ENCODE peak calls at places on chromosomes 3 and 15, in four cellular contexts. One of them, this sample, is unnamed.
A peak's percentile ranks its signal among the peaks of the same experiment; 100 is the strongest.

GRCh38 chr3:15831927-15832326 is 34.1 kb upstream of the ANKRD28 start:
- DNase-seq in COR-L47: no peak
- DNase-seq in fibroblast of lung: no peak
- DNase-seq in A549: no peak
- DNase-seq in this sample: no peak

GRCh38 chr3:146117406-146118285 is 43.3 kb downstream of the PLOD2 start:
- DNase-seq in A549: peak; percentile 22
- DNase-seq in COR-L47: no peak
- DNase-seq in fibroblast of lung: peak; percentile 89
- DNase-seq in this sample: peak; percentile 1

GRCh38 chr15:82999905-83000671 is 11.4 kb downstream of the C15orf40 start:
- DNase-seq in COR-L47: peak; percentile 49
- DNase-seq in A549: peak; percentile 69
- DNase-seq in fibroblast of lung: peak; percentile 60
- DNase-seq in this sample: peak; percentile 74

GRCh38 chr15:74383695-74384565 is 16.5 kb upstream of the CYP11A1 start:
- DNase-seq in fibroblast of lung: peak; percentile 81
- DNase-seq in A549: peak; percentile 33
- DNase-seq in COR-L47: no peak
- DNase-seq in this sample: no peak

GRCh38 chr3:197730200-197730599 is 6.5 kb downstream of the RUBCN start:
- DNase-seq in fibroblast of lung: peak; percentile 91
- DNase-seq in A549: peak; percentile 53
- DNase-seq in COR-L47: peak; percentile 10
- DNase-seq in this sample: peak; percentile 7

GRCh38 chr15:100029868-100030479 is 296.7 kb upstream of the LYSMD4 start:
- DNase-seq in COR-L47: no peak
- DNase-seq in fibroblast of lung: no peak
- DNase-seq in A549: no peak
- DNase-seq in this sample: no peak

GRCh38 chr15:78049691-78050440 is 27.6 kb downstream of the TBC1D2B start:
- DNase-seq in COR-L47: no peak
- DNase-seq in fibroblast of lung: peak; percentile 92
- DNase-seq in A549: no peak
- DNase-seq in this sample: no peak

GRCh38 chr3:119235151-119235550 is 5.5 kb downstream of the B4GALT4 start:
- DNase-seq in fibroblast of lung: peak; percentile 91
- DNase-seq in A549: peak; percentile 27
- DNase-seq in COR-L47: no peak
- DNase-seq in this sample: no peak

GRCh38 chr15:99429681-99430081 is 136.1 kb upstream of the MEF2A start:
- DNase-seq in A549: no peak
- DNase-seq in fibroblast of lung: no peak
- DNase-seq in COR-L47: no peak
- DNase-seq in this sample: no peak

GRCh38 chr15:58761010-58761388 is 10.1 kb upstream of the MINDY2 start:
- DNase-seq in COR-L47: no peak
- DNase-seq in fibroblast of lung: no peak
- DNase-seq in A549: no peak
- DNase-seq in this sample: peak; percentile 9

GRCh38 chr3:143010024-143010423 is 8.7 kb downstream of the U2SURP start:
- DNase-seq in fibroblast of lung: no peak
- DNase-seq in A549: no peak
- DNase-seq in COR-L47: no peak
- DNase-seq in this sample: no peak

GRCh38 chr3:143234521-143234920 is 115.0 kb downstream of the CHST2 start:
- DNase-seq in COR-L47: no peak
- DNase-seq in fibroblast of lung: peak; percentile 76
- DNase-seq in A549: no peak
- DNase-seq in this sample: no peak

GRCh38 chr15:82942691-82943090 is 9.8 kb downstream of the HOMER2 start:
- DNase-seq in COR-L47: no peak
- DNase-seq in fibroblast of lung: peak; percentile 77
- DNase-seq in A549: peak; percentile 43
- DNase-seq in this sample: no peak

GRCh38 chr15:83698294-83698693 is 44.4 kb downstream of the ADAMTSL3 start:
- DNase-seq in fibroblast of lung: no peak
- DNase-seq in A549: peak; percentile 63
- DNase-seq in COR-L47: no peak
- DNase-seq in this sample: no peak

GRCh38 chr15:42364529-42364928 is 5.2 kb downstream of the CAPN3 start:
- DNase-seq in COR-L47: peak; percentile 33
- DNase-seq in fibroblast of lung: no peak
- DNase-seq in A549: no peak
- DNase-seq in this sample: peak; percentile 46

GRCh38 chr15:50064674-50065073 is 54.4 kb downstream of the ATP8B4 start:
- DNase-seq in fibroblast of lung: no peak
- DNase-seq in A549: no peak
- DNase-seq in COR-L47: no peak
- DNase-seq in this sample: no peak

GRCh38 chr3:68876112-68876713 is 56.1 kb downstream of the TAFA4 start:
- DNase-seq in COR-L47: peak; percentile 52
- DNase-seq in A549: peak; percentile 66
- DNase-seq in fibroblast of lung: peak; percentile 50
- DNase-seq in this sample: peak; percentile 60

GRCh38 chr15:71011503-71012155 is 103.6 kb upstream of the THSD4 start:
- DNase-seq in fibroblast of lung: peak; percentile 69
- DNase-seq in A549: peak; percentile 75
- DNase-seq in COR-L47: no peak
- DNase-seq in this sample: peak; percentile 33

GRCh38 chr15:71044006-71044405 is 71.3 kb upstream of the THSD4 start:
- DNase-seq in A549: no peak
- DNase-seq in COR-L47: no peak
- DNase-seq in fibroblast of lung: peak; percentile 79
- DNase-seq in this sample: no peak

GRCh38 chr3:148232409-148232808 is 465.3 kb upstream of the AGTR1 start:
- DNase-seq in A549: no peak
- DNase-seq in fibroblast of lung: no peak
- DNase-seq in COR-L47: no peak
- DNase-seq in this sample: no peak

GRCh38 chr3:196144383-196145105 is 62.7 kb upstream of the TFRC start:
- DNase-seq in A549: no peak
- DNase-seq in fibroblast of lung: peak; percentile 84
- DNase-seq in COR-L47: no peak
- DNase-seq in this sample: no peak

This sample was measured in NCI-H69.